ENCODE peak calls at places on chromosomes 1 and 21, in eight cellular contexts. One of them, this sample, is unnamed.

GRCh38 chr1:60746278-60746761 is 336.0 kb upstream of the NFIA start:
- DNase-seq in mammary epithelial cell: no peak
- DNase-seq in endothelial cell of umbilical vein: no peak
- DNase-seq in OCI-LY7: no peak
- DNase-seq in fibroblast of lung: no peak
- DNase-seq in GM23248: no peak
- DNase-seq in H1: no peak
- DNase-seq in A549: no peak
- DNase-seq in this sample: no peak

GRCh38 chr1:84668185-84668584 is 22.1 kb downstream of the SSX2IP start:
- DNase-seq in mammary epithelial cell: no peak
- DNase-seq in fibroblast of lung: peak
- DNase-seq in endothelial cell of umbilical vein: no peak
- DNase-seq in OCI-LY7: peak
- DNase-seq in GM23248: peak
- DNase-seq in H1: no peak
- DNase-seq in A549: peak
- DNase-seq in this sample: peak

GRCh38 chr21:45026833-45027232 is 47.5 kb upstream of the ADARB1 start:
- DNase-seq in endothelial cell of umbilical vein: no peak
- DNase-seq in A549: no peak
- DNase-seq in OCI-LY7: no peak
- DNase-seq in GM23248: no peak
- DNase-seq in mammary epithelial cell: no peak
- DNase-seq in H1: no peak
- DNase-seq in fibroblast of lung: no peak
- DNase-seq in this sample: no peak

GRCh38 chr1:216222302-216222701 is 200.9 kb downstream of the USH2A start:
- DNase-seq in H1: no peak
- DNase-seq in GM23248: no peak
- DNase-seq in mammary epithelial cell: no peak
- DNase-seq in A549: no peak
- DNase-seq in OCI-LY7: no peak
- DNase-seq in endothelial cell of umbilical vein: no peak
- DNase-seq in fibroblast of lung: no peak
- DNase-seq in this sample: no peak

GRCh38 chr1:225361176-225361575 is 66.7 kb downstream of the LBR start:
- DNase-seq in H1: no peak
- DNase-seq in mammary epithelial cell: peak
- DNase-seq in OCI-LY7: no peak
- DNase-seq in endothelial cell of umbilical vein: no peak
- DNase-seq in A549: no peak
- DNase-seq in GM23248: peak
- DNase-seq in fibroblast of lung: no peak
- DNase-seq in this sample: no peak

GRCh38 chr21:42195378-42196031 is 23.4 kb upstream of the ABCG1 start:
- DNase-seq in GM23248: peak
- DNase-seq in endothelial cell of umbilical vein: no peak
- DNase-seq in fibroblast of lung: peak
- DNase-seq in H1: no peak
- DNase-seq in A549: no peak
- DNase-seq in mammary epithelial cell: no peak
- DNase-seq in OCI-LY7: peak
- DNase-seq in this sample: no peak

GRCh38 chr1:214688891-214689290 is 85.9 kb downstream of the CENPF start:
- DNase-seq in GM23248: peak
- DNase-seq in fibroblast of lung: no peak
- DNase-seq in A549: no peak
- DNase-seq in endothelial cell of umbilical vein: no peak
- DNase-seq in mammary epithelial cell: no peak
- DNase-seq in OCI-LY7: no peak
- DNase-seq in H1: no peak
- DNase-seq in this sample: no peak

GRCh38 chr1:232634086-232634485 is 4.2 kb upstream of the SIPA1L2 start:
- DNase-seq in GM23248: no peak
- DNase-seq in mammary epithelial cell: no peak
- DNase-seq in endothelial cell of umbilical vein: no peak
- DNase-seq in H1: no peak
- DNase-seq in fibroblast of lung: no peak
- DNase-seq in OCI-LY7: peak
- DNase-seq in A549: peak
- DNase-seq in this sample: no peak

GRCh38 chr1:146039844-146040194 is 18.3 kb upstream of the HJV start:
- DNase-seq in mammary epithelial cell: peak
- DNase-seq in OCI-LY7: no peak
- DNase-seq in endothelial cell of umbilical vein: no peak
- DNase-seq in H1: no peak
- DNase-seq in GM23248: no peak
- DNase-seq in A549: peak
- DNase-seq in fibroblast of lung: no peak
- DNase-seq in this sample: peak

GRCh38 chr1:11281518-11282331 is 8.7 kb downstream of the UBIAD1 start:
- DNase-seq in fibroblast of lung: peak
- DNase-seq in mammary epithelial cell: no peak
- DNase-seq in A549: no peak
- DNase-seq in GM23248: peak
- DNase-seq in endothelial cell of umbilical vein: peak
- DNase-seq in H1: no peak
- DNase-seq in OCI-LY7: no peak
- DNase-seq in this sample: no peak

GRCh38 chr1:47401761-47402160 is 14.3 kb upstream of the FOXE3 start:
- DNase-seq in GM23248: no peak
- DNase-seq in H1: no peak
- DNase-seq in mammary epithelial cell: no peak
- DNase-seq in OCI-LY7: no peak
- DNase-seq in endothelial cell of umbilical vein: no peak
- DNase-seq in fibroblast of lung: no peak
- DNase-seq in A549: no peak
- DNase-seq in this sample: no peak

GRCh38 chr1:40047769-40048168 is 7.2 kb downstream of the CAP1 start:
- DNase-seq in H1: no peak
- DNase-seq in OCI-LY7: no peak
- DNase-seq in fibroblast of lung: no peak
- DNase-seq in endothelial cell of umbilical vein: no peak
- DNase-seq in mammary epithelial cell: no peak
- DNase-seq in A549: no peak
- DNase-seq in GM23248: no peak
- DNase-seq in this sample: no peak

GRCh38 chr1:204348722-204349121 is 11.0 kb downstream of the PLEKHA6 start:
- DNase-seq in GM23248: peak
- DNase-seq in mammary epithelial cell: no peak
- DNase-seq in endothelial cell of umbilical vein: peak
- DNase-seq in fibroblast of lung: peak
- DNase-seq in OCI-LY7: no peak
- DNase-seq in H1: no peak
- DNase-seq in A549: no peak
- DNase-seq in this sample: peak

GRCh38 chr1:55696181-55696580 is 481.0 kb upstream of the USP24 start:
- DNase-seq in H1: no peak
- DNase-seq in endothelial cell of umbilical vein: no peak
- DNase-seq in mammary epithelial cell: peak
- DNase-seq in fibroblast of lung: peak
- DNase-seq in GM23248: peak
- DNase-seq in A549: no peak
- DNase-seq in OCI-LY7: no peak
- DNase-seq in this sample: no peak

GRCh38 chr1:241605146-241605805 is 34.9 kb downstream of the CHML start:
- DNase-seq in fibroblast of lung: no peak
- DNase-seq in endothelial cell of umbilical vein: no peak
- DNase-seq in OCI-LY7: peak
- DNase-seq in H1: no peak
- DNase-seq in mammary epithelial cell: peak
- DNase-seq in GM23248: no peak
- DNase-seq in A549: peak
- DNase-seq in this sample: peak

GRCh38 chr1:244231572-244232315 is 180.7 kb downstream of the ZBTB18 start:
- DNase-seq in A549: no peak
- DNase-seq in OCI-LY7: no peak
- DNase-seq in GM23248: peak
- DNase-seq in endothelial cell of umbilical vein: no peak
- DNase-seq in fibroblast of lung: no peak
- DNase-seq in H1: no peak
- DNase-seq in mammary epithelial cell: peak
- DNase-seq in this sample: peak

GRCh38 chr1:66732407-66733166 is 19.7 kb upstream of the DYNLT5 start:
- DNase-seq in H1: no peak
- DNase-seq in endothelial cell of umbilical vein: peak
- DNase-seq in GM23248: peak
- DNase-seq in A549: no peak
- DNase-seq in OCI-LY7: peak
- DNase-seq in mammary epithelial cell: peak
- DNase-seq in fibroblast of lung: no peak
- DNase-seq in this sample: no peak

GRCh38 chr21:23534833-23535232 is 2072.4 kb downstream of the MRPL39 start:
- DNase-seq in GM23248: no peak
- DNase-seq in endothelial cell of umbilical vein: no peak
- DNase-seq in fibroblast of lung: no peak
- DNase-seq in H1: no peak
- DNase-seq in mammary epithelial cell: no peak
- DNase-seq in OCI-LY7: no peak
- DNase-seq in A549: no peak
- DNase-seq in this sample: no peak

GRCh38 chr21:26374817-26375216 is 198.3 kb downstream of the CYYR1 start:
- DNase-seq in fibroblast of lung: no peak
- DNase-seq in A549: no peak
- DNase-seq in endothelial cell of umbilical vein: peak
- DNase-seq in H1: no peak
- DNase-seq in GM23248: no peak
- DNase-seq in mammary epithelial cell: peak
- DNase-seq in OCI-LY7: no peak
- DNase-seq in this sample: no peak

GRCh38 chr1:89407355-89407754 is 43.5 kb downstream of the GBP6 start:
- DNase-seq in OCI-LY7: no peak
- DNase-seq in A549: no peak
- DNase-seq in GM23248: peak
- DNase-seq in endothelial cell of umbilical vein: no peak
- DNase-seq in mammary epithelial cell: peak
- DNase-seq in H1: no peak
- DNase-seq in fibroblast of lung: peak
- DNase-seq in this sample: no peak

GRCh38 chr1:203450541-203451149 is 25.0 kb upstream of the PRELP start:
- DNase-seq in OCI-LY7: peak
- DNase-seq in H1: no peak
- DNase-seq in endothelial cell of umbilical vein: no peak
- DNase-seq in mammary epithelial cell: no peak
- DNase-seq in GM23248: no peak
- DNase-seq in fibroblast of lung: no peak
- DNase-seq in A549: peak
- DNase-seq in this sample: peak

GRCh38 chr1:55571767-55572166 is 356.6 kb upstream of the USP24 start:
- DNase-seq in fibroblast of lung: no peak
- DNase-seq in endothelial cell of umbilical vein: no peak
- DNase-seq in mammary epithelial cell: no peak
- DNase-seq in OCI-LY7: no peak
- DNase-seq in GM23248: no peak
- DNase-seq in H1: no peak
- DNase-seq in A549: no peak
- DNase-seq in this sample: no peak

GRCh38 chr21:16571594-16571993 is 841.8 kb downstream of the USP25 start:
- DNase-seq in fibroblast of lung: no peak
- DNase-seq in OCI-LY7: no peak
- DNase-seq in A549: no peak
- DNase-seq in mammary epithelial cell: no peak
- DNase-seq in endothelial cell of umbilical vein: no peak
- DNase-seq in H1: no peak
- DNase-seq in GM23248: peak
- DNase-seq in this sample: no peak

GRCh38 chr1:113146242-113147072 is 73.5 kb downstream of the LRIG2 start:
- DNase-seq in mammary epithelial cell: peak
- DNase-seq in A549: no peak
- DNase-seq in endothelial cell of umbilical vein: peak
- DNase-seq in H1: no peak
- DNase-seq in fibroblast of lung: no peak
- DNase-seq in OCI-LY7: no peak
- DNase-seq in GM23248: peak
- DNase-seq in this sample: no peak
- H3K4me2 ChIP-seq in mammary epithelial cell: no peak
- H3K4me2 ChIP-seq in A549: no peak
- H3K4me2 ChIP-seq in endothelial cell of umbilical vein: no peak
- H3K4me2 ChIP-seq in H1: no peak
- H3K4me2 ChIP-seq in fibroblast of lung: no peak
- H3K4me2 ChIP-seq in OCI-LY7: no peak
- H3K4me2 ChIP-seq in GM23248: no peak
- H3K4me2 ChIP-seq in this sample: no peak

DNA sequence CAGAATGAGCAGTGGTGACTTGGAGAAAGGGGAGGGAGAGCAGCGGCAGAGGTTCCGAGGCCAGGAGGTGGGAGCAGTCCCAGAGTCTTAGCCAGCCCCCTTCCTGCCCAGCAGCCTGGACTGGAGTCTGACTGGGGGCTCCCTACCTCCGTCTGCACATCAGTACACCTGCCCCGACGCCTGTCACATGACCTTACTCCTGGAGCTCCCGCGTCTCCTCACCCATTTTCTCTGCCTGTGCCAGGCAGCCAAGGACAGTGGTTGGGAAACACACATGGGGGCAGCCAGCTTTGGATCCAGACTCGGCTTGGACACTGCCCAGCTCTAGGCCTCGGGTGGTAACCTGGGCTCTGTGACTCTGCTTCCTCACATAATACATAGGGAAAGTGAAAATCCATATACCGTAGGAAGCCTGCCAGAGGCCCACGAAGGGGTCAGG is 16.9 kb downstream of the ACTRT2 start:
- DNase-seq in endothelial cell of umbilical vein: no peak
- DNase-seq in fibroblast of lung: no peak
- DNase-seq in H1: no peak
- DNase-seq in mammary epithelial cell: no peak
- DNase-seq in OCI-LY7: no peak
- DNase-seq in A549: no peak
- DNase-seq in GM23248: no peak
- DNase-seq in this sample: no peak
- H3K4me2 ChIP-seq in endothelial cell of umbilical vein: no peak
- H3K4me2 ChIP-seq in fibroblast of lung: no peak
- H3K4me2 ChIP-seq in H1: no peak
- H3K4me2 ChIP-seq in mammary epithelial cell: no peak
- H3K4me2 ChIP-seq in OCI-LY7: no peak
- H3K4me2 ChIP-seq in A549: no peak
- H3K4me2 ChIP-seq in GM23248: no peak
- H3K4me2 ChIP-seq in this sample: no peak

GRCh38 chr21:36202721-36203602 is 46.3 kb downstream of the DOP1B start:
- DNase-seq in mammary epithelial cell: no peak
- DNase-seq in GM23248: peak
- DNase-seq in fibroblast of lung: no peak
- DNase-seq in A549: no peak
- DNase-seq in H1: no peak
- DNase-seq in OCI-LY7: no peak
- DNase-seq in endothelial cell of umbilical vein: no peak
- DNase-seq in this sample: no peak
- H3K4me2 ChIP-seq in mammary epithelial cell: no peak
- H3K4me2 ChIP-seq in GM23248: peak
- H3K4me2 ChIP-seq in fibroblast of lung: no peak
- H3K4me2 ChIP-seq in A549: peak
- H3K4me2 ChIP-seq in H1: no peak
- H3K4me2 ChIP-seq in OCI-LY7: no peak
- H3K4me2 ChIP-seq in endothelial cell of umbilical vein: no peak
- H3K4me2 ChIP-seq in this sample: no peak

DNA sequence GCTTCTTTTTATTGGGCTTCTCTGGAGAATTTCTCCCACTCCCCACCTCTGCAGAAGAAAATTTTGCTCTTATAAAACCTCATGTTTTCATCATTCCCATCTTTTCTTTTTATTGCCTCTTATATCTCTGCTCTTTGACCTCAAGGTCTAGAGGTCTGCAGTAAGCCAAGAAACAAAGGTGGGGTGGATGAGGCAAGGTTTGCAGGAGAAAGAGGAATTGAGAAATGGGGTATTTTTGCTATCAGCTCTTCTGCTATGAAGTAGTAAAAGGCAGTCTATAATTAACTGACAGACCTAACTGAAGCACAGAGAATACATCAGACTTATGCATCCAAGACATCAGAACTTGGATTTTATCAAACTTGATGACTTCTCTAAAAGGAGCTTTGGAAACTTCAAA is 22.9 kb downstream of the SYT11 start:
- DNase-seq in GM23248: no peak
- DNase-seq in A549: no peak
- DNase-seq in fibroblast of lung: no peak
- DNase-seq in H1: no peak
- DNase-seq in mammary epithelial cell: no peak
- DNase-seq in endothelial cell of umbilical vein: no peak
- DNase-seq in OCI-LY7: peak
- DNase-seq in this sample: no peak
- H3K4me2 ChIP-seq in GM23248: no peak
- H3K4me2 ChIP-seq in A549: no peak
- H3K4me2 ChIP-seq in fibroblast of lung: no peak
- H3K4me2 ChIP-seq in H1: no peak
- H3K4me2 ChIP-seq in mammary epithelial cell: no peak
- H3K4me2 ChIP-seq in endothelial cell of umbilical vein: no peak
- H3K4me2 ChIP-seq in OCI-LY7: peak
- H3K4me2 ChIP-seq in this sample: no peak